ENCODE peak calls at places on chromosome 3, in six cellular contexts. W, M, Z, D, E and K are unnamed samples.

GRCh38 chr3:34012102-34012461 is 213.7 kb downstream of the PDCD6IP start:
- DNase-seq in M (no peak), E (peak), Z (no peak), W (no peak), D (no peak), K (peak)

GRCh38 chr3:101936419-101937331 is 87.4 kb downstream of the NFKBIZ start:
- DNase-seq in D (no peak), Z (no peak), E (peak), W (no peak), M (no peak), K (peak)

GRCh38 chr3:176937546-176937945 is 259.7 kb downstream of the TBL1XR1 start:
- DNase-seq in Z (no peak), W (no peak), M (no peak), E (no peak), D (no peak), K (no peak)

GRCh38 chr3:10169000-10169496 is 4.3 kb downstream of the IRAK2 start:
- DNase-seq in D (no peak), W (no peak), M (no peak), Z (no peak), E (no peak), K (no peak)

GRCh38 chr3:10395671-10396070 is 74.8 kb upstream of the SEC13 start:
- DNase-seq in D (no peak), M (peak), E (no peak), Z (no peak), W (no peak), K (no peak)

GRCh38 chr3:51668756-51669155 is 2.3 kb upstream of the TEX264 start:
- DNase-seq in M (no peak), Z (no peak), W (no peak), D (no peak), E (no peak), K (no peak)

GRCh38 chr3:159032311-159032710 is 230.5 kb downstream of the MFSD1 start:
- DNase-seq in W (no peak), Z (no peak), E (no peak), M (no peak), D (no peak), K (no peak)

GRCh38 chr3:27293954-27294353 is 75.2 kb downstream of the NEK10 start:
- DNase-seq in W (no peak), E (no peak), D (no peak), Z (no peak), M (no peak), K (no peak)

GRCh38 chr3:151974067-151974466 is 100.6 kb downstream of the SUCNR1 start:
- DNase-seq in Z (no peak), M (no peak), D (no peak), E (no peak), W (no peak), K (no peak)

GRCh38 chr3:52056521-52056967 is at the start of gene DUSP7:
- DNase-seq in W (peak), M (peak), D (peak), E (no peak), Z (peak), K (no peak)